ENCODE peak calls at places on chromosomes 16 and 17, in four cellular contexts. U, B, M and O are unnamed samples. For H3K4me1, the result is how much of the 10 kb centered on the place peaks cover.

GRCh38 chr16:58685084-58685449 is 497 bp upstream of the SLC38A7 start:
- DNase-seq in U (no peak), B (no peak), M (no peak), O (no peak)

GRCh38 chr17:76534831-76535732 is 2.4 kb downstream of the CYGB start:
- DNase-seq in U (peak), B (no peak), M (no peak), O (no peak)

GRCh38 chr17:7356779-7357178 is 1.8 kb downstream of the TMEM95 start:
- DNase-seq in U (no peak), B (no peak), M (no peak), O (no peak)

GRCh38 chr17:37710344-37710886 is 34.4 kb downstream of the HNF1B start:
- DNase-seq in U (no peak), B (peak), M (no peak), O (no peak)

GRCh38 chr17:81435636-81436293 is 40.5 kb downstream of the BAHCC1 start:
- DNase-seq in U (no peak), B (no peak), M (no peak), O (no peak)

GRCh38 chr17:31392002-31392855 is 754 bp downstream of the RAB11FIP4 start:
- DNase-seq in U (no peak), B (no peak), M (no peak), O (no peak)

GRCh38 chr17:64385187-64386083 is 5.2 kb downstream of the PECAM1 start:
- DNase-seq in U (peak), B (peak), M (no peak), O (no peak)

GRCh38 chr17:43467981-43468541 is 15.7 kb upstream of the DHX8 start:
- DNase-seq in U (no peak), B (no peak), M (no peak), O (peak)

GRCh38 chr17:48611681-48612455 is 1.1 kb upstream of the HOXB7 start:
- DNase-seq in U (no peak), B (peak), M (no peak), O (no peak)

GRCh38 chr16:13634921-13635320 is 285.0 kb upstream of the ERCC4 start:
- DNase-seq in U (no peak), B (no peak), M (no peak), O (no peak)

GRCh38 chr16:85853641-85854545 is 45.1 kb upstream of the IRF8 start:
- DNase-seq in U (no peak), B (no peak), M (no peak), O (no peak)

GRCh38 chr16:85733839-85734170 is 17.1 kb downstream of the C16orf74 start:
- DNase-seq in U (no peak), B (no peak), M (no peak), O (peak)

GRCh38 chr17:59825533-59826316 is 67.0 kb downstream of the TUBD1 start:
- DNase-seq in U (no peak), B (no peak), M (no peak), O (no peak)

GRCh38 chr17:38425744-38426143 is 2.5 kb upstream of the ARHGAP23 start:
- DNase-seq in U (no peak), B (no peak), M (no peak), O (no peak)

GRCh38 chr17:27415090-27415795 is 41.0 kb upstream of the KSR1 start:
- DNase-seq in U (no peak), B (no peak), M (no peak), O (no peak)

GRCh38 chr16:12268602-12269001 is 292.1 kb downstream of the SNX29 start:
- DNase-seq in U (no peak), B (no peak), M (no peak), O (peak)

GRCh38 chr16:2015117-2015946 is 4.3 kb upstream of the NPW start:
- DNase-seq in U (no peak), B (peak), M (no peak), O (peak)

GRCh38 chr17:46785696-46786095 is 32.8 kb downstream of the WNT3 start:
- DNase-seq in U (no peak), B (peak), M (no peak), O (peak)

GRCh38 chr16:72131036-72131435 is 37.4 kb downstream of the DHX38 start:
- DNase-seq in U (no peak), B (no peak), M (no peak), O (peak)

GRCh38 chr16:83615553-83615952 is 192.2 kb upstream of the HSBP1 start:
- DNase-seq in U (no peak), B (no peak), M (no peak), O (peak)

GRCh38 chr16:81071816-81072215 is 5.2 kb downstream of the C16orf46 start:
- DNase-seq in U (no peak), B (no peak), M (no peak), O (no peak)

GRCh38 chr17:61724777-61725176 is 133.8 kb upstream of the NACA2 start:
- DNase-seq in U (no peak), B (no peak), M (no peak), O (no peak)

GRCh38 chr17:66423436-66423922 is 121.1 kb downstream of the PRKCA start:
- DNase-seq in U (no peak), B (no peak), M (no peak), O (peak)

GRCh38 chr17:50550661-50551432 is 3.9 kb downstream of the SPATA20 start:
- DNase-seq in U (peak), B (peak), M (no peak), O (peak)

GRCh38 chr17:70071620-70072019 is 3.4 kb upstream of the KCNJ16 start:
- DNase-seq in U (no peak), B (no peak), M (no peak), O (no peak)

GRCh38 chr17:12691173-12691572 is 25.5 kb downstream of the MYOCD start:
- DNase-seq in U (peak), B (no peak), M (no peak), O (no peak)

GRCh38 chr17:15999974-16000827 is 577 bp downstream of the TTC19 start:
- DNase-seq in U (no peak), B (no peak), M (no peak), O (peak)

GRCh38 chr16:65121870-65122723 is at the start of gene CDH11:
- DNase-seq in U (peak), B (peak), M (no peak), O (peak)

GRCh38 chr16:81843243-81843582 is 64.1 kb downstream of the PLCG2 start:
- DNase-seq in U (no peak), B (no peak), M (no peak), O (peak)

GRCh38 chr16:68470461-68471150 is 22.3 kb upstream of the SMPD3 start:
- DNase-seq in U (peak), B (no peak), M (no peak), O (no peak)

GRCh38 chr17:10161392-10161791 is 37.0 kb downstream of the GAS7 start:
- DNase-seq in U (no peak), B (no peak), M (no peak), O (no peak)

GRCh38 chr17:81097943-81098308 is 63.0 kb downstream of the BAIAP2 start:
- DNase-seq in U (peak), B (no peak), M (no peak), O (no peak)

GRCh38 chr17:50117202-50118040 is 12.5 kb downstream of the SAMD14 start:
- DNase-seq in U (peak), B (peak), M (no peak), O (peak)

GRCh38 chr16:27311897-27312303 is 1.9 kb upstream of the IL4R start:
- DNase-seq in U (no peak), B (peak), M (no peak), O (no peak)

GRCh38 chr17:7380321-7380720 is 568 bp upstream of the TNK1 start:
- DNase-seq in U (peak), B (no peak), M (no peak), O (no peak)

GRCh38 chr17:20266806-20267458 is 200.4 kb downstream of the LGALS9B start:
- DNase-seq in U (no peak), B (no peak), M (no peak), O (peak)

GRCh38 chr17:59897090-59897489 is 4.2 kb downstream of the RPS6KB1 start:
- DNase-seq in U (no peak), B (no peak), M (no peak), O (no peak)

GRCh38 chr16:31569360-31569717 is 41.6 kb downstream of the AHSP start:
- DNase-seq in U (no peak), B (no peak), M (no peak), O (no peak)

GRCh38 chr17:29151567-29151966 is 28.6 kb downstream of the MYO18A start:
- DNase-seq in U (no peak), B (peak), M (no peak), O (peak)

GRCh38 chr16:19520861-19521331 is 1.0 kb downstream of the GDE1 start:
- DNase-seq in U (no peak), B (peak), M (no peak), O (peak)
- H3K4me1 ChIP-seq in U (under half), B (under half), M (under half), O (under half)

GRCh38 chr17:72033311-72033710 is 87.5 kb upstream of the SOX9 start:
- DNase-seq in U (no peak), B (no peak), M (no peak), O (no peak)
- H3K4me1 ChIP-seq in U (under half), B (under half), M (under half), O (under half)

DNA sequence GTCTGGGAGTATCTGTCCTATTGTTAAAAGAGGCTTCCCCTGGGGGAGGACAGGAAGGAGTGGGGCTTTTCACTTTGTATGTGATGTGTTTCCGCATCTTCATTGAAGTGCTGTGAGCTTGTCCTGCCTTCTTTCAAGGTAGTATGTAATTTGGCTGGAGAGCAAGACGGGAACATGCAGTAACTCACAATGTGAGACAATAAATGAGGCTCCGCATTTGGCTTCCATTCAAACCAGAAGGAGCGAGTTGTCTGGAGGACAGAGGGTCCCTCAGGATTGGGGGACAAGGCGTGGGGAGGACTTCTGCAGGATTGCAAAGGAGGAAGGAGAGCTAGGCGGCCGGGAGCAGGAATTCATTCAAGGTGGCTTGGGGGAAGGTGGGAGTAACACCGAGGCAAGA is 203.5 kb downstream of the RBFOX3 start:
- DNase-seq in U (no peak), B (no peak), M (no peak), O (no peak)
- H3K4me1 ChIP-seq in U (under half), B (under half), M (under half), O (under half)

GRCh38 chr16:87723224-87723619 is 42.6 kb downstream of the KLHDC4 start:
- DNase-seq in U (peak), B (no peak), M (no peak), O (peak)
- H3K4me1 ChIP-seq in U (under half), B (under half), M (under half), O (under half)

GRCh38 chr17:55588858-55589257 is 77.6 kb upstream of the SMIM36 start:
- DNase-seq in U (no peak), B (no peak), M (no peak), O (peak)

GRCh38 chr17:55584861-55585260 is 73.6 kb upstream of the SMIM36 start:
- DNase-seq in U (no peak), B (no peak), M (no peak), O (no peak)

GRCh38 chr17:55585629-55586028 is 74.4 kb upstream of the SMIM36 start:
- DNase-seq in U (no peak), B (no peak), M (no peak), O (no peak)

GRCh38 chr17:55587608-55588139 is 76.4 kb upstream of the SMIM36 start:
- DNase-seq in U (no peak), B (no peak), M (no peak), O (no peak)

DNA sequence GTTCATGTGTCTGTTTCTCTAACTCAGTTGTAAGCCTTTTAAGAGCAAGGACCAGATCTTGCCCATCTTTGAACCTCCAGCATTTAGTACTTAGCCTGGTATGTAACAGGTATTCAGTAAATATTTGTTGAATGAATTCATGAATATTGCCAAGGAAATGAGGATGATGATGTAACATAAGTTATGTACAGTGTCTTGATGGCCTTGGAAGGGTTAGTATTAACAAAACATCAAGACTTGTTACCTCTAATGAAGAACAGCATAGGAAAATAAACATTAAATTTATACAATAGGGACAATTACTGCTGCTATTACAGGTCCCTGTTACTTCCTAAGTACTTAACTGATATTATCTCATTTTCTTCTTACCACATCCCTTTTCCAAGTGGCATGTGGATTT is 77.2 kb upstream of the SMIM36 start:
- DNase-seq in U (no peak), B (no peak), M (no peak), O (no peak)
- H3K4me1 ChIP-seq in U (under half), B (under half), M (under half), O (under half)

GRCh38 chr17:21592774-21593173 is 99.5 kb upstream of the KCNJ18 start:
- DNase-seq in U (no peak), B (no peak), M (no peak), O (no peak)

DNA sequence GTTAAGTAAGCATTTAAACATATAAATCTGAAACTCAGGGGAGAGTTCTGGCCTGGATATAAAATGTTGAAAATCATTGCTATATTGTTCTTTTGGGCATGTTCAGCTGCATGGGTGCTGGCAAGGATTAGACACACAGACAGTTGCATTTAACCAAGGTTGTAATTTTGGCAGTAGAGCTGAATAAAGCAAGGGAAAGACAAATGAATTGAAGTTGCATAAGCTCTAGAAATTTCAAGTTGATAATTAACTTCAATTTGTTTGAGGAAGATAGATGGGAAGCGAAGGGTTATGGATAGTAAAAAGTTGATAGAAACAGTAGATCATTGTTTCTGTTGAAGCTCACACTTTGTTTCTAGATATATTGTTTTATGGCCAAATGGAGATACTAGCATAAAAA is 97.2 kb upstream of the KCNJ18 start:
- DNase-seq in U (no peak), B (no peak), M (no peak), O (no peak)
- H3K4me1 ChIP-seq in U (under half), B (under half), M (under half), O (under half)